ENCODE peak calls at places on chromosomes 12 and 14, in four cellular contexts. One of them, this sample, is unnamed.

GRCh38 chr14:103871596-103872480 is 24.5 kb upstream of the PPP1R13B start:
- DNase-seq in T-helper 1 cell: peak
- DNase-seq in thoracic aorta: no peak
- DNase-seq in GM20000: peak
- DNase-seq in this sample: peak

GRCh38 chr14:21039585-21040369 is 2.4 kb upstream of the RNASE7 start:
- DNase-seq in T-helper 1 cell: peak
- DNase-seq in thoracic aorta: no peak
- DNase-seq in GM20000: peak
- DNase-seq in this sample: peak

GRCh38 chr12:113358381-113359132 is at the start of gene PLBD2:
- DNase-seq in T-helper 1 cell: peak
- DNase-seq in GM20000: peak
- DNase-seq in thoracic aorta: peak
- DNase-seq in this sample: peak

GRCh38 chr14:23052182-23052623 is 5.1 kb downstream of the CDH24 start:
- DNase-seq in T-helper 1 cell: no peak
- DNase-seq in thoracic aorta: no peak
- DNase-seq in GM20000: no peak
- DNase-seq in this sample: no peak

GRCh38 chr12:132327351-132328171 is 1.8 kb downstream of the GALNT9 start:
- DNase-seq in thoracic aorta: no peak
- DNase-seq in T-helper 1 cell: no peak
- DNase-seq in GM20000: no peak
- DNase-seq in this sample: no peak

GRCh38 chr12:115049617-115050016 is 365.6 kb upstream of the TBX3 start:
- DNase-seq in T-helper 1 cell: no peak
- DNase-seq in thoracic aorta: no peak
- DNase-seq in GM20000: no peak
- DNase-seq in this sample: no peak

GRCh38 chr12:56071648-56072047 is 8.3 kb upstream of the ERBB3 start:
- DNase-seq in thoracic aorta: no peak
- DNase-seq in T-helper 1 cell: no peak
- DNase-seq in GM20000: no peak
- DNase-seq in this sample: no peak

GRCh38 chr14:77965919-77966435 is 166.1 kb downstream of the ADCK1 start:
- DNase-seq in T-helper 1 cell: no peak
- DNase-seq in GM20000: peak
- DNase-seq in thoracic aorta: no peak
- DNase-seq in this sample: peak

GRCh38 chr12:401235-402126 is at the start of gene CCDC77:
- DNase-seq in thoracic aorta: peak
- DNase-seq in GM20000: peak
- DNase-seq in T-helper 1 cell: peak
- DNase-seq in this sample: peak

GRCh38 chr14:68666899-68667298 is 126.0 kb downstream of the ZFP36L1 start:
- DNase-seq in thoracic aorta: no peak
- DNase-seq in GM20000: no peak
- DNase-seq in T-helper 1 cell: no peak
- DNase-seq in this sample: no peak

GRCh38 chr12:10363922-10364838 is 25.7 kb downstream of the KLRK1 start:
- DNase-seq in T-helper 1 cell: peak
- DNase-seq in GM20000: peak
- DNase-seq in thoracic aorta: no peak
- DNase-seq in this sample: peak

GRCh38 chr14:23015618-23016017 is 5.7 kb upstream of the C14orf93 start:
- DNase-seq in GM20000: no peak
- DNase-seq in thoracic aorta: no peak
- DNase-seq in T-helper 1 cell: no peak
- DNase-seq in this sample: no peak

GRCh38 chr14:100581228-100582145 is 5.7 kb downstream of the BEGAIN start:
- DNase-seq in GM20000: no peak
- DNase-seq in thoracic aorta: no peak
- DNase-seq in T-helper 1 cell: no peak
- DNase-seq in this sample: no peak